ENCODE peak calls at places on chromosome 20, in four cellular contexts. I is K562, D is HCT116, B is HepG2. T is an unnamed sample.

GRCh38 chr20:51473256-51473655 is 69.3 kb downstream of the NFATC2 start:
- DNase-seq in B (no peak), I (no peak), D (no peak), T (no peak)

GRCh38 chr20:35560105-35560511 is 18.2 kb downstream of the ERGIC3 start:
- DNase-seq in I (peak), B (no peak), D (no peak), T (no peak)

GRCh38 chr20:10076126-10077080 is 41.6 kb downstream of the ANKEF1 start:
- DNase-seq in B (no peak), D (no peak), I (no peak), T (no peak)

GRCh38 chr20:61898405-61898804 is 167.3 kb downstream of the TAF4 start:
- DNase-seq in D (no peak), I (no peak), B (no peak), T (no peak)

GRCh38 chr20:36106606-36107005 is 47.9 kb upstream of the EPB41L1 start:
- DNase-seq in D (no peak), B (no peak), I (no peak), T (no peak)

GRCh38 chr20:35934050-35934449 is 20.3 kb downstream of the SCAND1 start:
- DNase-seq in B (no peak), D (no peak), I (no peak), T (no peak)

GRCh38 chr20:8005033-8005432 is 14.5 kb downstream of the TMX4 start:
- DNase-seq in I (no peak), D (no peak), B (no peak), T (no peak)

GRCh38 chr20:58094698-58095097 is 133.8 kb downstream of the ANKRD60 start:
- DNase-seq in B (no peak), D (no peak), I (no peak), T (no peak)

GRCh38 chr20:57717797-57718196 is 8.0 kb upstream of the PMEPA1 start:
- DNase-seq in B (no peak), I (no peak), D (no peak), T (no peak)

GRCh38 chr20:58149412-58150091 is 78.9 kb downstream of the ANKRD60 start:
- DNase-seq in D (no peak), B (no peak), I (no peak), T (no peak)

GRCh38 chr20:4956200-4956810 is 45.0 kb downstream of the SLC23A2 start:
- DNase-seq in D (peak), I (peak), B (peak), T (peak)

DNA sequence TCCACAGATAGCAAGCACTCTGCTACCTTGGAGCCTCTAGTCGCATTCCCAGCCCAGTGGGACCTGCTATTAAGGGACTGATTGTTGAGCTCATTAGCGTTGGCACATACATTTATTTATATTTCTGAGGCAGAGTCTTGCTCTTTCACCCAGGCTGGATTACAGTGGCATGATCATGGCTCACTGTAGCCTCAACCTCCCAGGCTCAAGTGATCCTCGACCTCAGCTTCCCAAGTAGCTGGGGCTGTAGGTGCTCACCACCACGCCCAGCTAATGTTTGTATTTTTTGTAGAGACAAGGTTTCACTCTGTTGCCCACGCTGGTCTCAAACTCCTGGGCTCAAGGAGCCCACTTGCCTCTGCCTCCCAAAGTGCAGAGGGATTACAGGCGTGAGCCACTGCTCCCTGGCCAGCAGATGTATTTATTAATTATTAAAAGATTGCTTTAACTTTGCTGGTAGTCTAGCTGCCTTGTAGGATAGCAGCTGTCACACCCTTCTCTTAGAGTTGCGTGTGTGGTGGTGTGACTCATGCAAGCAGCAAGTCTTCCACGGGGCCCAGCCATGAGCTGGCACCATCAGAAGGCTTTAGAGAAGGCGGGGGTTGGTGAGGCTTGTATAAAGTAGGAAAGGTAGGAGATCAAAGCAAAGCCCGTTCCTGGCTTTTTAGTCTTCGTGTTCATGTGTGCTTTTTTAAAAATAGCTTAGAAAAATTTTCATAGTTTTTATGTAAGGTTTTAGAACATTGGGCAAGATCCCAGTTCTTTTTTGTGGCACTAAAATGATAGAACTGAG is 16.5 kb downstream of the ACTR5 start:
- DNase-seq in B (peak), D (peak), I (no peak), T (peak)
- TF ChIP-seq TCF7L2 in B (no peak), D (peak), I (no peak), T (no peak)

DNA sequence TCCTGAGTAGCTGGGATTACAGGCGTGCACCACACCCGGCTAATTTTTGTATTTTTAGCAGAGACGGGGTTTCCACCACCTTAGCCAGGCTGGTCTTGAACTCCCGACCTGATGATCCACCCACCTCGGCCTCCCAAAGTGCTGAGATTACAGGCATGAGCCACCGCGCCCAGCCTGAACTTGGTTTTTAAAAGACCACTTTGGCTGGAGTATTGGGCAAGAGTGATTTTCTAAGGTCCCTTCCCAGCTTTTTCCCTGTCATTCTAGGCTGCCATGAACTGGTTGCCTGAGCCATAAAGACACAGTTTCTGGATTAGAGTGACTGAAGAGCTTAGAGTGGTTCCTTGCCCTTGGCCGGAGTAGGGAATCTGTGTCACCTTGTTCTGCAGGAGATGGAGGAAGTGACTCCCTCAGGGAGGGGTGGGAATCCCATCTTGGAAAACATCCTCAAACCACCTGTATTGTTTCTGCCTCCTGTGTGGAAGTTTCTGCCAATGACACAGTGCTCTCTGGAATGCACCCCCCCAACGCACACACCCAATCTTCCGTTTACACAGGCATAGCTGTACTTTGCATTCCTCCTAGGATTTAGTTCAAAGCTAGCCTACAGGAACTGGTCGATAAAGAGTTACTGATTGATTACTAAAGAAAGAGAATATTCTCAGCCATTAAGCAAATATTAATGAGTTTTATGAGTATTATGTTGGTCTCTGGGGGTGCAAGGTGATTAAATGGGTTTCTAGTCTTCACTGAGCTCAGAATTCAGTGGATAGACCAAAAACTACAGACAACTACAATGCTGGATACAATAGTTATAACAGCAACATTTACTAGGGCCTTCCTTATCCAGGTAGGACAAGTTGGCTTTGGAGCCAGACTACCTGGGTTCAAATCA is 18.2 kb downstream of the BCL2L1 start:
- DNase-seq in D (peak), B (peak), I (no peak), T (peak)
- TF ChIP-seq SIN3A in D (peak), B (peak), I (no peak), T (no peak)

DNA sequence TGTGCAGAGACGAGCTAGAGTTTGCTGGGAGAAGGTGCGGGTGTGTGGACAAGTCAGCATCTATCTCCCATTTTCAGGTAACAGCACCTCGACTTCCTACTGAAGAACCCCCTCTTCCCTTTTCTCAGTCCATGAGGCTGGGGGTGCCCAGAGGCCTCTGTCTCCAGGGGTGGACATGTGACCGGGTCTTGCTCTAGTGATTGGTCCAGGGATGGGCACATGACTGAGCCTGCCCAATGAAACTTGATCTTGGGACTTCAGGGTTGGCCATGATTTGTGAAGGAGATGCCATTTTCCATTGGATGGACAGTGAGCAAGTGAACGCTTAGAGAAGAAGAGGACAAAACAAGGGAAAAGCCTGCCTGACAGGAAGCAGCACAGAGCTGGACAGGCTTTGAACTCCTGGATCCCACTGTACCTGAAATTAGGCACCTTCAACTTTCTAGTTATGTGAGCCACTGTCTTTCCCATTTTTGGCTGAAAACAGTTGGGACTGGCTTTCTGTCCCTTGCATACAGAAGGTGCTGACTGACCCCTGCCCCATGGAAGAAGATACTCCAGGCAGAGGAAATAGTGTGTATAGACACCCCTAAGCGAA is 122.7 kb downstream of the CEBPB start:
- DNase-seq in B (no peak), D (no peak), I (peak), T (no peak)
- TF ChIP-seq TCF7L2 in B (no peak), D (no peak), I (no peak), T (no peak)

GRCh38 chr20:49340161-49340966 is 62.5 kb upstream of the ZNFX1 start:
- DNase-seq in D (no peak), B (no peak), I (no peak), T (no peak)
- TF ChIP-seq SIN3A in D (no peak), B (no peak), I (no peak), T (no peak)

DNA sequence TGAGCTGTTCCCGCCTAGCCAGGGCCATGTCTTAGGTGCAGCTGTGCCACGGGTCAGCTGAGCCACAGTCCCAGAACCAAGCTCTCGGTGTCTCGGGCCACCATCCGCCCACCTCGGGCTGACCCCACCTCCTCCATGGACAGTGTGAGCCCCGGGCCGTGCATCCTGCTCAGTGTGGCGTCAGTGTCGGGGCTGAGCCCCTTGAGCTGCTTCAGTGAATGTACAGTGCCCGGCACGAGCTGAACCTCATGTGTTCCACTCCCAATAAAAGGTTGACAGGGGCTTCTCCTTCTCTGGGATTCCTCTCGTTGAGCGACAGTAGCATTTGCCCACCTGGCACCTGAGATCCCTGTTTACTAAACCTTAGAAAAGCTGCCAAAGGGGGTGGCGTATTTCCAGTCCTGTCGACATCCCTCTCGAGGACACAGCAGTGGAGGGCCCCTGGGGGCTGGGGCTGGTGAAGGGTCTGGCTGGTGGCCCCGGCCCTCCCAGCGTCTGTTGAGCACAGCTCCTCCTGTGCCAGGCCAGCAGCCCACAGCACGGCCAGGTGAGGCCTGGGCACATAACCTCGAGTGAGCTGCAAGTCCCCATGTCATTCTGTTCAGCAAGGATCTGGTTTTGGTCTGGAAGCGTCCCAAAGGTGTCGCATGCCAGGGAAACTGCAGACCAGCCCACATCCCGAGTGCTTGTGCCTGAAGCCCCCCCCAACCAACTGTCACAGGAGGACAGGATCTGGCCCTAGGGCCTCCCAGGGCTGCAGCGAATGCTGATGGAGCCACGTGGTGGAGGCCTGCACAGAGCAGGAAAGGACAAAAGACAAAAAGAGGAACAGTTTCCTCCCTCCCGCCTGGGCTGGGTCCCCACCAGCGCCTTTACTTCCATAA is 21.2 kb upstream of the PYGB start:
- DNase-seq in B (no peak), I (no peak), D (no peak), T (no peak)
- TF ChIP-seq TCF7L2 in B (no peak), I (no peak), D (no peak), T (no peak)

DNA sequence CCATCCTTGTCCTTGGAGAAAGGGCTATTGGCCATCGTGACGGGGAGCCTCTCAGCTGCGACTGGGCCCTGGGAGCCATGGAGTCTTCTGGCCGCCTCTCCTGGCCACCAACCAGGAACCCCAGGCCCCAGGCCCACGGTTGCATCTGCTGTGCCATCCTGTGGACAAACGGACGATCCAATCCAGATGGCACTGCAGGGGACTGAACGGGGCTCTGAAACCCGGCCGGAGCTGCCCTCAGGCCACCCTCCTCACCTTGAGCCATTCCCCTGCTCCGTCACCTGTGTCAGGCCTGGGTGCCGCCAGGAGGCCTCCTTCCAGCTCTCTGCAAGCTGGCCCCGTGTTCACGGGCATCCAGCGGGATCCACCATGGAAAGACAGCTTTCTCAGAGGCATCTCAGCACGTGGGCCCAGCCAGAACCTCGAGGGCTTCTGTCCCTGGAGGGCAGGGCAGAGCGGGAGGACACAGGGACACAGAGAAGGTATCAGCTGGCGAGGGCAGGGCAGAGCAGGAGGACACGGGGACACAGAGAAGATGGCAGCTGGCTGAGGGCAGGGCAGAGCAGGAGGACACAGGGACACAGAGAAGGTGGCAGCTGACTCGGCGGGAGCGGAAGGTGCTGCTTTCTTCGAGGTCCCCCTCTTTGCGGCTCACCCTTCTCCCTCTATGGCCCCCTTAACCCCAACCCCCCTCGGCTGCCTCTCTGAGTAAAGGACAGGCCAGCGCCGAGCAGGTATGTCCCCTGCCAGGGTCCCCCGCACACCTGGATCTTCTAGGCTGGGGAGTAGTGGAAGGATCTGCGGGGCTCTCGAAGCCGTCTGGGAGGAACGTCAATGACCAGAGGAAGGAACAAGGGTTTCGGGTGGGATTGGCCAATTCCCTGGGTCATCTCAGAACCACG is 28.8 kb upstream of the BHLHE23 start:
- DNase-seq in B (no peak), D (no peak), I (no peak), T (no peak)
- TF ChIP-seq SIN3A in B (no peak), D (no peak), I (no peak), T (no peak)

GRCh38 chr20:49273696-49274277 is 4.1 kb downstream of the ZNFX1 start:
- DNase-seq in I (no peak), D (no peak), B (no peak), T (no peak)
- TF ChIP-seq TCF7L2 in I (no peak), D (no peak), B (no peak), T (no peak)

DNA sequence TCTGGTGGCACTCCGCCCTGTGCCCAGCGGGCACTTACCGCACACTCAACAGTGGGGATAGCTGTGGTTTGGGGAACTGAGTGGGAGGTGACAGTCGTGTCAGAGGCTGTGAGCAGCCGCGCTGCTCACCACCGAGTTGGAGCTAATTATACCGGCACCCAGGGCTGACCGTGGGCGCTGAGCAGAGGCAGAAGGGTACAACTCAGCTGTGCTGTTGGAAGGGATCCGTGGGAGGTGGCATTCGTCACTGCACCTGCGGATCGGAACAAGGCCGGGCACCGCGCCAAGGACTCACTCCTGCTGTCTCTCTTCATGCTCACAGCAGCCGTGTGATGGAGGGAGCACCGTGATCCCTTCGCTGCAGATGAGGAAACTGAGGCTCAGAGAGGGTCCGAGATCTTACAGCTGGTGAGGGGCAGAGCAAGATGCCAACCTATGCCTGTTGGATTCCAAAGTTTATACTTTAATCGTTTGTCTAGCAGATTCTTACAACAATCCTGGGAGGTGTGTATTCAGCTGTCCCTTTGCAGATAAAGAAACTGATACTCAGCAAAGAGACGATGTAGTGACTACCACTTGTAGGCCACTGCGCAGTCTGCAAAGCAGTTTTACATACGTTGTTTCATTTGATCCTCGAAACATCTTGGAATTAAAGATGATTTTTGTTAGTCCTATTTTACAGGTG is 713 bp upstream of the ELMO2 start:
- DNase-seq in B (peak), D (peak), I (no peak), T (no peak)
- TF ChIP-seq SIN3A in B (no peak), D (no peak), I (no peak), T (no peak)

T was measured in Panc1.